ENCODE peak calls at places on chromosomes 13 and 19, in eight cellular contexts. One of them, this sample, is unnamed.

GRCh38 chr13:113996912-113997745 is 23.3 kb upstream of the C13orf46 start:
- DNase-seq in RPMI7951: no peak
- DNase-seq in DMS153: no peak
- DNase-seq in naive thymus-derived CD8-positive, alpha-beta T cell: no peak
- DNase-seq in A549: no peak
- DNase-seq in NCI-H1930: no peak
- DNase-seq in AG09319: no peak
- DNase-seq in C1 segment of cervical spinal cord: no peak
- DNase-seq in this sample: no peak

GRCh38 chr19:3509566-3509989 is 3.5 kb downstream of the FZR1 start:
- DNase-seq in naive thymus-derived CD8-positive, alpha-beta T cell: no peak
- DNase-seq in A549: no peak
- DNase-seq in NCI-H1930: no peak
- DNase-seq in RPMI7951: peak
- DNase-seq in DMS153: no peak
- DNase-seq in C1 segment of cervical spinal cord: no peak
- DNase-seq in AG09319: no peak
- DNase-seq in this sample: no peak

GRCh38 chr19:23343434-23344010 is 51.7 kb downstream of the ZNF91 start:
- DNase-seq in RPMI7951: no peak
- DNase-seq in naive thymus-derived CD8-positive, alpha-beta T cell: no peak
- DNase-seq in NCI-H1930: no peak
- DNase-seq in AG09319: no peak
- DNase-seq in A549: no peak
- DNase-seq in C1 segment of cervical spinal cord: no peak
- DNase-seq in DMS153: no peak
- DNase-seq in this sample: no peak

GRCh38 chr13:94968040-94968756 is 255.9 kb upstream of the SOX21 start:
- DNase-seq in RPMI7951: no peak
- DNase-seq in naive thymus-derived CD8-positive, alpha-beta T cell: no peak
- DNase-seq in A549: peak
- DNase-seq in NCI-H1930: no peak
- DNase-seq in C1 segment of cervical spinal cord: peak
- DNase-seq in DMS153: no peak
- DNase-seq in AG09319: no peak
- DNase-seq in this sample: no peak

GRCh38 chr13:53045110-53045509 is 16.5 kb downstream of the OLFM4 start:
- DNase-seq in naive thymus-derived CD8-positive, alpha-beta T cell: no peak
- DNase-seq in AG09319: no peak
- DNase-seq in RPMI7951: no peak
- DNase-seq in NCI-H1930: no peak
- DNase-seq in A549: no peak
- DNase-seq in C1 segment of cervical spinal cord: no peak
- DNase-seq in DMS153: no peak
- DNase-seq in this sample: no peak

GRCh38 chr19:32676186-32676894 is 692 bp downstream of the RGS9BP start:
- DNase-seq in DMS153: no peak
- DNase-seq in RPMI7951: no peak
- DNase-seq in naive thymus-derived CD8-positive, alpha-beta T cell: peak
- DNase-seq in AG09319: no peak
- DNase-seq in C1 segment of cervical spinal cord: no peak
- DNase-seq in NCI-H1930: peak
- DNase-seq in A549: peak
- DNase-seq in this sample: no peak

GRCh38 chr13:72864142-72865035 is 82.5 kb downstream of the PIBF1 start:
- DNase-seq in naive thymus-derived CD8-positive, alpha-beta T cell: no peak
- DNase-seq in NCI-H1930: no peak
- DNase-seq in C1 segment of cervical spinal cord: no peak
- DNase-seq in AG09319: no peak
- DNase-seq in DMS153: no peak
- DNase-seq in RPMI7951: no peak
- DNase-seq in A549: no peak
- DNase-seq in this sample: no peak

GRCh38 chr13:45082964-45083363 is 37.3 kb upstream of the GTF2F2 start:
- DNase-seq in DMS153: no peak
- DNase-seq in A549: no peak
- DNase-seq in NCI-H1930: no peak
- DNase-seq in RPMI7951: no peak
- DNase-seq in C1 segment of cervical spinal cord: no peak
- DNase-seq in AG09319: peak
- DNase-seq in naive thymus-derived CD8-positive, alpha-beta T cell: no peak
- DNase-seq in this sample: no peak

GRCh38 chr13:40221460-40222201 is 444.8 kb downstream of the FOXO1 start:
- DNase-seq in A549: no peak
- DNase-seq in AG09319: no peak
- DNase-seq in naive thymus-derived CD8-positive, alpha-beta T cell: peak
- DNase-seq in NCI-H1930: no peak
- DNase-seq in C1 segment of cervical spinal cord: no peak
- DNase-seq in DMS153: no peak
- DNase-seq in RPMI7951: peak
- DNase-seq in this sample: no peak

GRCh38 chr19:18496167-18496979 is 25.5 kb downstream of the ELL start:
- DNase-seq in NCI-H1930: no peak
- DNase-seq in AG09319: no peak
- DNase-seq in naive thymus-derived CD8-positive, alpha-beta T cell: peak
- DNase-seq in DMS153: no peak
- DNase-seq in C1 segment of cervical spinal cord: no peak
- DNase-seq in A549: no peak
- DNase-seq in RPMI7951: peak
- DNase-seq in this sample: no peak

GRCh38 chr13:65036999-65037398 is 2193.1 kb downstream of the PCDH9 start:
- DNase-seq in C1 segment of cervical spinal cord: no peak
- DNase-seq in AG09319: no peak
- DNase-seq in NCI-H1930: no peak
- DNase-seq in RPMI7951: no peak
- DNase-seq in naive thymus-derived CD8-positive, alpha-beta T cell: no peak
- DNase-seq in A549: no peak
- DNase-seq in DMS153: no peak
- DNase-seq in this sample: no peak

GRCh38 chr13:27810009-27810408 is 17.7 kb downstream of the GSX1 start:
- DNase-seq in DMS153: no peak
- DNase-seq in AG09319: no peak
- DNase-seq in C1 segment of cervical spinal cord: no peak
- DNase-seq in RPMI7951: no peak
- DNase-seq in A549: no peak
- DNase-seq in naive thymus-derived CD8-positive, alpha-beta T cell: no peak
- DNase-seq in NCI-H1930: no peak
- DNase-seq in this sample: no peak

GRCh38 chr19:4084547-4084877 is 17.8 kb upstream of the ZBTB7A start:
- DNase-seq in A549: no peak
- DNase-seq in RPMI7951: no peak
- DNase-seq in NCI-H1930: no peak
- DNase-seq in naive thymus-derived CD8-positive, alpha-beta T cell: no peak
- DNase-seq in C1 segment of cervical spinal cord: no peak
- DNase-seq in DMS153: no peak
- DNase-seq in AG09319: no peak
- DNase-seq in this sample: no peak

GRCh38 chr13:29522044-29522685 is 73.3 kb downstream of the SLC7A1 start:
- DNase-seq in C1 segment of cervical spinal cord: no peak
- DNase-seq in naive thymus-derived CD8-positive, alpha-beta T cell: no peak
- DNase-seq in RPMI7951: peak
- DNase-seq in DMS153: no peak
- DNase-seq in A549: no peak
- DNase-seq in NCI-H1930: no peak
- DNase-seq in AG09319: peak
- DNase-seq in this sample: no peak

GRCh38 chr19:17681505-17682125 is 6.5 kb downstream of the UNC13A start:
- DNase-seq in NCI-H1930: no peak
- DNase-seq in A549: no peak
- DNase-seq in RPMI7951: peak
- DNase-seq in AG09319: no peak
- DNase-seq in C1 segment of cervical spinal cord: no peak
- DNase-seq in DMS153: no peak
- DNase-seq in naive thymus-derived CD8-positive, alpha-beta T cell: no peak
- DNase-seq in this sample: no peak

GRCh38 chr19:3710265-3710812 is 2.2 kb downstream of the TJP3 start:
- DNase-seq in naive thymus-derived CD8-positive, alpha-beta T cell: no peak
- DNase-seq in C1 segment of cervical spinal cord: peak
- DNase-seq in DMS153: peak
- DNase-seq in RPMI7951: peak
- DNase-seq in A549: peak
- DNase-seq in AG09319: no peak
- DNase-seq in NCI-H1930: no peak
- DNase-seq in this sample: peak